ENCODE peak calls at places on chromosomes 3 and 15, in four cellular contexts. P is neural progenitor cell, H is nephron progenitor cell, V is OCI-LY7. K is an unnamed sample.

GRCh38 chr3:78791745-78792144 is 976.1 kb downstream of the ROBO1 start:
- DNase-seq in P (no peak), H (no peak), V (no peak), K (no peak)

GRCh38 chr15:57218826-57219576 is 157.3 kb upstream of the CGNL1 start:
- DNase-seq in P (peak; percentile 70), H (no peak), V (peak; percentile 38), K (no peak)

GRCh38 chr3:64575211-64575844 is 112.5 kb downstream of the ADAMTS9 start:
- DNase-seq in P (peak; percentile 39), H (no peak), V (peak; percentile 13), K (no peak)

GRCh38 chr15:45635191-45635638 is 386 bp downstream of the SQOR start:
- DNase-seq in P (peak; percentile 55), H (peak; percentile 66), V (peak; percentile 27), K (no peak)

GRCh38 chr3:126028096-126028495 is 55.8 kb downstream of the SLC41A3 start:
- DNase-seq in P (no peak), H (no peak), V (no peak), K (no peak)

GRCh38 chr3:142782616-142783015 is 58.8 kb downstream of the TRPC1 start:
- DNase-seq in P (no peak), H (no peak), V (no peak), K (no peak)

GRCh38 chr3:113660901-113661300 is 35.5 kb downstream of the USF3 start:
- DNase-seq in P (no peak), H (no peak), V (peak; percentile 39), K (no peak)

GRCh38 chr3:187946031-187946691 is 200.9 kb upstream of the BCL6 start:
- DNase-seq in P (no peak), H (no peak), V (peak; percentile 90), K (no peak)

GRCh38 chr3:15756505-15756904 is 41.3 kb downstream of the ANKRD28 start:
- DNase-seq in P (no peak), H (no peak), V (no peak), K (no peak)

GRCh38 chr3:81173514-81173913 is 587.9 kb downstream of the GBE1 start:
- DNase-seq in P (peak; percentile 12), H (no peak), V (no peak), K (no peak)

GRCh38 chr3:42729404-42730145 is 27.0 kb upstream of the HHATL start:
- DNase-seq in P (no peak), H (no peak), V (no peak), K (no peak)

GRCh38 chr15:39692464-39693327 is 89.9 kb downstream of the FSIP1 start:
- DNase-seq in P (peak; percentile 96), H (peak; percentile 15), V (no peak), K (no peak)

GRCh38 chr15:55627730-55628368 is 39.7 kb upstream of the PYGO1 start:
- DNase-seq in P (no peak), H (no peak), V (no peak), K (no peak)

GRCh38 chr3:24101676-24102168 is 156.6 kb downstream of the NR1D2 start:
- DNase-seq in P (no peak), H (no peak), V (no peak), K (no peak)

GRCh38 chr15:41713047-41713446 is 52.8 kb downstream of the MGA start:
- DNase-seq in P (no peak), H (no peak), V (no peak), K (no peak)

GRCh38 chr15:99282129-99282528 is 30.8 kb downstream of the LRRC28 start:
- DNase-seq in P (no peak), H (no peak), V (no peak), K (no peak)

GRCh38 chr3:114078126-114078525 is 21.6 kb downstream of the QTRT2 start:
- DNase-seq in P (no peak), H (no peak), V (no peak), K (no peak)

GRCh38 chr15:98484914-98485313 is 163.4 kb upstream of the IGF1R start:
- DNase-seq in P (no peak), H (no peak), V (no peak), K (no peak)

GRCh38 chr3:197880361-197881339 is 69.3 kb upstream of the RPL35A start:
- DNase-seq in P (peak; percentile 15), H (no peak), V (no peak), K (no peak)

GRCh38 chr3:149816986-149817385 is 4.0 kb downstream of the RNF13 start:
- DNase-seq in P (no peak), H (no peak), V (no peak), K (no peak)

GRCh38 chr15:90191795-90192494 is 9.2 kb upstream of the SEMA4B start:
- DNase-seq in P (no peak), H (peak; percentile 72), V (peak; percentile 89), K (no peak)

GRCh38 chr3:129525341-129525968 is 3.0 kb upstream of the RHO start:
- DNase-seq in P (no peak), H (no peak), V (no peak), K (no peak)

GRCh38 chr15:75532413-75533250 is 46.5 kb downstream of the PTPN9 start:
- DNase-seq in P (peak; percentile 65), H (peak; percentile 39), V (peak; percentile 16), K (no peak)

GRCh38 chr3:126376464-126376863 is 18.2 kb upstream of the CFAP100 start:
- DNase-seq in P (no peak), H (no peak), V (no peak), K (no peak)

GRCh38 chr3:33186524-33187367 is 31.9 kb downstream of the SUSD5 start:
- DNase-seq in P (no peak), H (no peak), V (no peak), K (no peak)

GRCh38 chr3:138389144-138389601 is 40.8 kb downstream of the MRAS start:
- DNase-seq in P (no peak), H (no peak), V (no peak), K (no peak)

GRCh38 chr3:126445506-126445905 is 30.2 kb downstream of the ZXDC start:
- DNase-seq in P (no peak), H (no peak), V (no peak), K (peak; percentile 30)

GRCh38 chr3:46892285-46893145 is 15.0 kb downstream of the PTH1R start:
- DNase-seq in P (peak; percentile 93), H (peak; percentile 88), V (no peak), K (no peak)

GRCh38 chr3:49133226-49133951 is 539 bp upstream of the LAMB2 start:
- DNase-seq in P (peak; percentile 93), H (peak; percentile 87), V (no peak), K (peak; percentile 80)

GRCh38 chr3:180048840-180049239 is 12.1 kb upstream of the PEX5L start:
- DNase-seq in P (no peak), H (no peak), V (no peak), K (no peak)

GRCh38 chr15:30919877-30920550 is 16.3 kb downstream of the FAN1 start:
- DNase-seq in P (no peak), H (no peak), V (no peak), K (no peak)

GRCh38 chr3:45164056-45164455 is 17.9 kb upstream of the CDCP1 start:
- DNase-seq in P (no peak), H (no peak), V (no peak), K (no peak)

GRCh38 chr3:195096053-195096452 is 174.9 kb downstream of the XXYLT1 start:
- DNase-seq in P (no peak), H (no peak), V (no peak), K (no peak)

GRCh38 chr3:143973352-143974021 is 1.9 kb downstream of the DIPK2A start:
- DNase-seq in P (peak; percentile 20), H (no peak), V (no peak), K (no peak)
- TF ChIP-seq CTCF in P (no peak), H (no peak), V (no peak), K (no peak)

DNA sequence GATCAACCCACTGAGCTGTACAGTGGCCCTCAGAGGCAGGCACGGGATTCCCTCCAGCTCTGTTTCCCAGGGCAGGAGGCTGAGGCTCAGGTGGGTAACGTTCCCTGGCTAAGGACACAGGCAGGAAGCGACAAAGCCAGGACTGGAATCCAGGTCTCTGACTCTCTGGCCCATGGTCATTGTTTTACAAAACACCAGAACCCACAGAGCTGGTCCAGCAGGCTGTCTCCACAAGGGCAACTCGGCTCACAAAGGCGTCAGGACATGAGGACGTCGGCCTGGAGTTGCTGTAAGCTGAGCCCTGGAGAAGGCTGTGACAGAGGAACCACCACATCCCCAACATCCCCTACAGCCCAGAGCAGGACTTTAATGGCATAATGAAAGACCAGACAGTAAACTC is 30.7 kb downstream of the NUP210 start:
- DNase-seq in P (no peak), H (no peak), V (no peak), K (no peak)
- TF ChIP-seq CTCF in P (no peak), H (no peak), V (no peak), K (no peak)

DNA sequence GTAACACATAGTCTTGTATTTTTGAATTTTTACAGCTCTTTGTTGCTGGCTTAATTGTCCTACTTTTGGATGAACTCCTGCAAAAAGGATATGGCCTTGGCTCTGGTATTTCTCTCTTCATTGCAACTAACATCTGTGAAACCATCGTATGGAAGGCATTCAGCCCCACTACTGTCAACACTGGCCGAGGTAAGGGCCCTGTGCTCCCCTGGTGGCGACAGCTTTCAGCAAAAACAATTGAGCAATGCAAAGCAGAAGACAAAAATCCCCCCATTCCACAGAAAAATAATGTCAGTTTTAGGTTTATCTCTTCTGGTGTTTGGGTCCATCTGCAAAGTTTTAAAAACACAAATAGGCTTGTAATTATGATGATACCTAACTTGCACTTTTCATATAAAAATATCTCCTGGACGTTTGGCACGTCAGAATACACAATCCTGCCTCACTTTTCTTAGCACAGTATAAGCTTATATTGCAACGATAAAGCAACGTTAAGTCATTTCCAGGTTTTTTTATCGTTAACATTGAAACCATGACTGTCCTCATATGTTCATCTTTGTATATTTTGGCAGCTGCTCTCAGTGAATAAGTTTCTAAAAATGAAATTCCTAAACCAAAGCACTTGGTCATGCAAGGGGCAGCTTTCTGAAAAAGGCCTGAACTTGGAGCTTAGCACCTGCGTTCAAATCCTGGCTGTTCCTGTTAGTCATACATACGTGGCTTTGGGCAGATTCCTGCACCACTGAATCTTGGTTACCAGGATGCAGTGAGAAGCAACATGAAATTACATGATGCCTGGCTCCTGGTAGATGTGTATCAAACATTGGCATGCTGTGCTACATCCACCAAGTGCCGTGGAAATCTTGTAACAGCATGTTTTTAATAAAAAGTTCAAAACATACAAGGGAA is 8.5 kb downstream of the SEC61A1 start:
- DNase-seq in P (no peak), H (no peak), V (no peak), K (no peak)
- TF ChIP-seq CTCF in P (no peak), H (no peak), V (no peak), K (no peak)

DNA sequence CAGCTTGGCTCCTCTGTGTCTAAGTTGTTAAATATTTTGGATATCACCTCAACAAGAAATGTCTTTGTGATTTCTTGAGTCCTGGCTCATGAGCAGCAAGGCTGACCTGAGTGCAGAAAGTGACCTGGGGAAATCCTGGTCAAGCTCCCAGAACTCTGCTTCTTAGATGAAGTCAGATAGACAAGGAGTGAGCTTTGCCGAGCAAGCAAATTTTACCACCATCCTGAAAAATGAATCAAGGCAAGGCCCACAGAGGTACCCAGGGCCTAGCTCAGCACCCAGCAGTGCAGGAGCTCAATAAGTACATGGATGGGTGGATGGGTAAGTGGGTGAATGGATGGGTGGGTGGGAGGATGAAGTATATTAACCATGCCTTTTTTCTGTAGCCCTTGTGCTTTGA is 291.8 kb downstream of the UACA start:
- DNase-seq in P (no peak), H (no peak), V (no peak), K (no peak)
- TF ChIP-seq CTCF in P (no peak), H (no peak), V (no peak), K (no peak)

K was measured in mesothelial cell of epicardium.